ENCODE peak calls at places on chromosomes 2 and 18, in seven cellular contexts. T is neural progenitor cell, Z is neuronal stem cell, C is AG09309, M is fibroblast of pulmonary artery, E is A549, A is GM23338. O is an unnamed sample.

GRCh38 chr2:43453771-43454170 is 142.1 kb downstream of the THADA start:
- DNase-seq in Z (no peak), A (no peak), E (no peak), T (no peak), M (no peak), C (no peak), O (no peak)

GRCh38 chr18:39960545-39960944 is 1994.5 kb upstream of the PIK3C3 start:
- DNase-seq in T (no peak), M (peak; percentile 29), E (no peak), C (no peak), A (no peak), Z (no peak), O (no peak)

GRCh38 chr2:54708584-54709340 is 14.7 kb upstream of the EML6 start:
- DNase-seq in T (peak; percentile 42), E (no peak), C (no peak), M (no peak), Z (no peak), A (peak; percentile 81), O (peak; percentile 15)

GRCh38 chr2:6770006-6770405 is 95.7 kb downstream of the CMPK2 start:
- DNase-seq in T (no peak), C (no peak), A (no peak), E (no peak), Z (no peak), M (no peak), O (no peak)

GRCh38 chr2:26606847-26607190 is 34.3 kb downstream of the CIB4 start:
- DNase-seq in M (no peak), T (no peak), C (no peak), E (no peak), Z (no peak), A (no peak), O (no peak)

GRCh38 chr18:34875150-34875549 is 165.1 kb downstream of the DTNA start:
- DNase-seq in E (no peak), M (no peak), A (no peak), Z (no peak), T (no peak), C (no peak), O (no peak)

GRCh38 chr2:109320195-109320935 is 191.4 kb downstream of the SH3RF3 start:
- DNase-seq in Z (no peak), E (no peak), C (no peak), T (no peak), A (no peak), M (no peak), O (no peak)

GRCh38 chr18:69397096-69397495 is 3.6 kb upstream of the DOK6 start:
- DNase-seq in C (no peak), A (peak; percentile 23), T (peak; percentile 8), Z (no peak), M (no peak), E (no peak), O (no peak)

GRCh38 chr18:65477450-65477849 is 273.4 kb upstream of the CDH7 start:
- DNase-seq in T (no peak), E (no peak), Z (no peak), A (no peak), C (no peak), M (no peak), O (no peak)

GRCh38 chr2:195360242-195360641 is 296.8 kb upstream of the SLC39A10 start:
- DNase-seq in Z (no peak), E (no peak), C (no peak), A (no peak), T (no peak), M (no peak), O (no peak)

GRCh38 chr2:191625016-191625415 is 52.9 kb upstream of the NABP1 start:
- DNase-seq in T (no peak), E (no peak), M (peak; percentile 65), Z (no peak), C (no peak), A (no peak), O (no peak)

GRCh38 chr2:88016086-88016947 is at the start of gene RNU2-63P:
- DNase-seq in M (peak; percentile 94), T (peak; percentile 87), C (peak; percentile 39), A (peak; percentile 82), E (peak; percentile 93), Z (peak; percentile 76), O (peak; percentile 83)

GRCh38 chr2:158457826-158458616 is 1.3 kb downstream of the PKP4 start:
- DNase-seq in E (peak; percentile 65), M (peak; percentile 56), T (peak; percentile 95), Z (peak; percentile 83), C (no peak), A (peak; percentile 97), O (peak; percentile 47)

GRCh38 chr2:45823723-45824206 is 172.3 kb downstream of the PRKCE start:
- DNase-seq in Z (no peak), E (no peak), A (no peak), M (no peak), T (peak; percentile 34), C (no peak), O (no peak)

GRCh38 chr2:209721497-209721896 is 50.1 kb upstream of the UNC80 start:
- DNase-seq in M (peak; percentile 7), E (no peak), A (no peak), C (no peak), T (no peak), Z (no peak), O (no peak)

GRCh38 chr2:199764273-199764800 is 86.7 kb downstream of the FTCDNL1 start:
- DNase-seq in Z (no peak), M (no peak), T (no peak), E (no peak), C (no peak), A (no peak), O (no peak)

GRCh38 chr18:78144669-78145068 is 834.9 kb upstream of the SALL3 start:
- DNase-seq in A (no peak), C (no peak), M (no peak), E (no peak), T (no peak), Z (no peak), O (no peak)

DNA sequence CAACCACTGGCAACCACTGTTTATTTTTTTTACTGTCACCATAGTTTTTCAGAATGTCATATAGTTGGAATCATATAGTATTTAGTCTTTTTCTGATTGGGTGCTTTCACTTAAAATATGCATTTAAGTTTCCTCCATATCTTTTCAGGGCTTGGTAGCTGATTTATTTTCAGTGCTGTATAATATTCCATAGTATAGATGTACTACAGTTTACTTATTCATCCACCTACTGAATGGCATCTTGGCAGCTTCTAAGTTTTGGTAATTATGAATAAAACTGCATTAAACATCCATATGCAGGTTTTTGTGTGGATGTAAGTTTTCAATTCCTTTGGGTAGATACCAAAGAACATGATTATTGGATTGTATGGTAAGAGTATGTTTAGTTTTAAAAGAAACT is 23.0 kb downstream of the CFAP221 start:
- DNase-seq in T (no peak), A (no peak), M (no peak), E (no peak), C (no peak), Z (no peak), O (no peak)
- H3K4me3 ChIP-seq in T (no peak overlapping the region), A (no peak overlapping the region), M (no peak overlapping the region), E (no peak overlapping the region), C (no peak overlapping the region), Z (no peak overlapping the region), O (no peak overlapping the region)

GRCh38 chr18:48931680-48932461 is 18.9 kb downstream of the SMAD7 start:
- DNase-seq in M (peak; percentile 16), A (no peak), E (no peak), C (no peak), Z (no peak), T (no peak), O (no peak)

GRCh38 chr18:48928787-48929186 is 22.0 kb downstream of the SMAD7 start:
- DNase-seq in T (peak; percentile 35), A (no peak), C (no peak), M (peak; percentile 66), Z (no peak), E (no peak), O (peak; percentile 76)

GRCh38 chr18:48930926-48931325 is 19.8 kb downstream of the SMAD7 start:
- DNase-seq in Z (no peak), A (no peak), C (no peak), E (no peak), T (no peak), M (peak; percentile 11), O (no peak)

GRCh38 chr18:48929212-48929612 is 21.6 kb downstream of the SMAD7 start:
- DNase-seq in C (no peak), M (peak; percentile 18), Z (no peak), A (no peak), T (no peak), E (no peak), O (no peak)

GRCh38 chr18:48929951-48930713 is 20.6 kb downstream of the SMAD7 start:
- DNase-seq in Z (no peak), M (peak; percentile 77), C (peak; percentile 83), E (peak; percentile 89), A (peak; percentile 62), T (peak; percentile 53), O (no peak)
- H3K4me3 ChIP-seq in Z (no peak overlapping the region), M (peak overlapping the region; percentile 22), C (peak overlapping the region; percentile 16), E (peak overlapping the region; percentile 27), A (peak overlapping the region; percentile 42), T (no peak overlapping the region), O (no peak overlapping the region)

GRCh38 chr2:98454500-98455235 is 10.0 kb downstream of the INPP4A start:
- DNase-seq in E (no peak), T (no peak), Z (no peak), M (peak; percentile 30), C (no peak), A (peak; percentile 36), O (peak; percentile 61)
- H3K4me3 ChIP-seq in E (no peak overlapping the region), T (no peak overlapping the region), Z (no peak overlapping the region), M (no peak overlapping the region), C (no peak overlapping the region), A (peak overlapping the region; percentile 6), O (peak overlapping the region; percentile 10)

GRCh38 chr2:23605236-23605635 is 220.3 kb downstream of the KLHL29 start:
- DNase-seq in Z (no peak), M (no peak), T (no peak), A (no peak), E (no peak), C (no peak), O (no peak)

GRCh38 chr2:23604731-23605130 is 219.8 kb downstream of the KLHL29 start:
- DNase-seq in Z (no peak), E (no peak), C (no peak), T (no peak), A (no peak), M (no peak), O (no peak)

GRCh38 chr2:23607925-23608324 is 222.9 kb downstream of the KLHL29 start:
- DNase-seq in M (no peak), E (no peak), T (no peak), Z (no peak), A (peak; percentile 60), C (no peak), O (no peak)

GRCh38 chr2:23606968-23607367 is 222.0 kb downstream of the KLHL29 start:
- DNase-seq in Z (no peak), A (no peak), E (no peak), T (no peak), M (peak; percentile 30), C (no peak), O (no peak)

DNA sequence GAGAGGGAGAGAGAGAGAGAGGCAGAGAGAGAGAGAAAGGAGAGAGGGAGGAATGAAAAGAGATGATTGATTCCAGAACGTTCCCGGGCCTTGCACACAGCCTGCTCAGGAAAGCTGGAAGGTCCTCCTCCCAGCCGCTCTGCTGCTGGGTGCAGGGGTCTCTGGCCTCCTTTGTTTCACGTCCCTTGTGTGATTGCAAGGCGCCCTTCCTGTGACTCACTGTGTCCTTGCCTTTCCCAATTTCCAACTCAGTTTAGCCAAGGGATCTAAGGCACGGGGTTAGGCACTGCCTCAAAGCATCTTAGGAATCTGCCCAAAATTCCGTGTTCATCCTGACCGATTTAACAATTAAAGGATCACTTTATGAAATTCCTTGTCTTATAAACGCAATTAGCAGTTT is 221.2 kb downstream of the KLHL29 start:
- DNase-seq in T (no peak), C (no peak), A (no peak), E (no peak), Z (no peak), M (no peak), O (no peak)
- H3K4me3 ChIP-seq in T (no peak overlapping the region), C (no peak overlapping the region), A (no peak overlapping the region), E (no peak overlapping the region), Z (no peak overlapping the region), M (no peak overlapping the region), O (no peak overlapping the region)

O was measured in naive thymus-derived CD4-positive, alpha-beta T cell.